ENCODE peak calls at places on chromosomes 4 and X, in nine cellular contexts. R is stimulated activated CD8-positive, alpha-beta memory T cell treated with anti-CD3 and anti-CD28 coated beads, Interleukin-7, amount 100 ng/mL, for 48 hours; O is NCI-H1092; N is NCI-H2081; Y is ACHN; X is iPS DF 19.7; M is fibroblast of lung; S is Right ventricle myocardium superior; T is ELR. K is an unnamed sample.

GRCh38 chr4:38529189-38530115 is 134.5 kb upstream of the KLF3 start:
- DNase-seq in R (peak), O (peak), N (no peak), Y (no peak), X (no peak), M (no peak), S (peak), T (no peak), K (no peak)

GRCh38 chrX:74511704-74512103 is 90.4 kb downstream of the SLC16A2 start:
- DNase-seq in R (no peak), O (no peak), N (no peak), Y (no peak), X (no peak), M (no peak), S (no peak), T (no peak), K (no peak)

GRCh38 chrX:48770296-48770695 is 8.7 kb downstream of the GLOD5 start:
- DNase-seq in R (no peak), O (no peak), N (no peak), Y (no peak), X (no peak), M (no peak), S (no peak), T (no peak), K (no peak)

GRCh38 chr4:165874072-165874798 is 1.2 kb downstream of the TLL1 start:
- DNase-seq in R (no peak), O (no peak), N (peak), Y (no peak), X (no peak), M (no peak), S (no peak), T (peak), K (no peak)

GRCh38 chr4:82774711-82775171 is 23.9 kb downstream of the SCD5 start:
- DNase-seq in R (no peak), O (no peak), N (no peak), Y (peak), X (no peak), M (peak), S (no peak), T (no peak), K (no peak)

GRCh38 chrX:21373637-21374162 is 518 bp upstream of the CNKSR2 start:
- DNase-seq in R (no peak), O (peak), N (no peak), Y (no peak), X (no peak), M (no peak), S (peak), T (no peak), K (no peak)

GRCh38 chr4:122537388-122538135 is 81.0 kb upstream of the IL2 start:
- DNase-seq in R (no peak), O (no peak), N (no peak), Y (no peak), X (no peak), M (no peak), S (no peak), T (no peak), K (no peak)

GRCh38 chrX:1852082-1852481 is 237.2 kb downstream of the ASMT start:
- DNase-seq in R (no peak), O (no peak), N (no peak), Y (no peak), X (no peak), M (no peak), S (no peak), T (no peak), K (no peak)

GRCh38 chr4:120066182-120066524 is 495 bp downstream of the MAD2L1 start:
- DNase-seq in R (no peak), O (no peak), N (peak), Y (no peak), X (no peak), M (no peak), S (no peak), T (peak), K (no peak)

GRCh38 chrX:150229481-150229880 is 133.6 kb upstream of the MAMLD1 start:
- DNase-seq in R (no peak), O (no peak), N (no peak), Y (no peak), X (no peak), M (no peak), S (no peak), T (no peak), K (no peak)

GRCh38 chr4:94559351-94559806 is 107.6 kb downstream of the PDLIM5 start:
- DNase-seq in R (no peak), O (no peak), N (no peak), Y (no peak), X (no peak), M (peak), S (no peak), T (peak), K (peak)

GRCh38 chrX:11458175-11458574 is 165.0 kb downstream of the AMELX start:
- DNase-seq in R (no peak), O (no peak), N (no peak), Y (no peak), X (no peak), M (peak), S (no peak), T (no peak), K (no peak)

GRCh38 chrX:25968920-25969319 is 169.2 kb upstream of the MAGEB18 start:
- DNase-seq in R (no peak), O (peak), N (peak), Y (peak), X (no peak), M (peak), S (no peak), T (no peak), K (peak)

GRCh38 chrX:49185062-49185394 is 1.1 kb downstream of the PRICKLE3 start:
- DNase-seq in R (no peak), O (no peak), N (no peak), Y (peak), X (no peak), M (no peak), S (no peak), T (no peak), K (no peak)

GRCh38 chr4:4922441-4922840 is 63.0 kb downstream of the MSX1 start:
- DNase-seq in R (no peak), O (no peak), N (no peak), Y (no peak), X (no peak), M (no peak), S (no peak), T (no peak), K (no peak)

GRCh38 chr4:121789960-121790829 is 10.9 kb upstream of the EXOSC9 start:
- DNase-seq in R (no peak), O (no peak), N (no peak), Y (peak), X (no peak), M (peak), S (no peak), T (peak), K (peak)

GRCh38 chrX:70301716-70302115 is 11.8 kb downstream of the KIF4A start:
- DNase-seq in R (no peak), O (no peak), N (no peak), Y (no peak), X (no peak), M (peak), S (no peak), T (no peak), K (peak)

GRCh38 chrX:12007881-12008280 is 130.4 kb upstream of the FRMPD4 start:
- DNase-seq in R (no peak), O (no peak), N (no peak), Y (peak), X (no peak), M (peak), S (no peak), T (peak), K (peak)

GRCh38 chrX:68999351-68999750 is 165.9 kb downstream of the PJA1 start:
- DNase-seq in R (no peak), O (no peak), N (no peak), Y (no peak), X (no peak), M (peak), S (no peak), T (peak), K (no peak)

GRCh38 chr4:56289934-56290333 is 97.4 kb downstream of the AASDH start:
- DNase-seq in R (no peak), O (no peak), N (no peak), Y (peak), X (no peak), M (peak), S (no peak), T (no peak), K (no peak)

GRCh38 chr4:113639311-113639710 is 122.2 kb downstream of the CAMK2D start:
- DNase-seq in R (no peak), O (no peak), N (no peak), Y (no peak), X (no peak), M (peak), S (no peak), T (no peak), K (no peak)

GRCh38 chrX:41457618-41458192 is 10.6 kb downstream of the NYX start:
- DNase-seq in R (no peak), O (no peak), N (no peak), Y (no peak), X (no peak), M (no peak), S (no peak), T (peak), K (no peak)

GRCh38 chr4:122652379-122652778 is 31.5 kb upstream of the IL21 start:
- DNase-seq in R (no peak), O (no peak), N (no peak), Y (peak), X (no peak), M (peak), S (no peak), T (peak), K (peak)

GRCh38 chrX:133645251-133645650 is 230.0 kb upstream of the GPC4 start:
- DNase-seq in R (no peak), O (no peak), N (no peak), Y (no peak), X (no peak), M (peak), S (no peak), T (no peak), K (no peak)